ENCODE peak calls at places on chromosomes 11 and 22, in four cellular contexts. One of them, this sample, is unnamed.

GRCh38 chr22:42754658-42755057 is 34.0 kb upstream of the A4GALT start:
- DNase-seq in fibroblast of villous mesenchyme: no peak
- DNase-seq in type B pancreatic cell: no peak
- DNase-seq in renal cortical epithelial cell: no peak
- DNase-seq in this sample: peak

GRCh38 chr11:131079036-131079435 is 162.8 kb upstream of the SNX19 start:
- DNase-seq in fibroblast of villous mesenchyme: no peak
- DNase-seq in type B pancreatic cell: no peak
- DNase-seq in renal cortical epithelial cell: no peak
- DNase-seq in this sample: no peak

GRCh38 chr11:64743591-64744543 is at the start of gene RASGRP2:
- DNase-seq in fibroblast of villous mesenchyme: peak
- DNase-seq in type B pancreatic cell: no peak
- DNase-seq in renal cortical epithelial cell: no peak
- DNase-seq in this sample: no peak

GRCh38 chr11:110896358-110896757 is 184.1 kb upstream of the ARHGAP20 start:
- DNase-seq in fibroblast of villous mesenchyme: peak
- DNase-seq in type B pancreatic cell: no peak
- DNase-seq in renal cortical epithelial cell: peak
- DNase-seq in this sample: no peak

GRCh38 chr11:396948-397548 is 3.0 kb downstream of the PKP3 start:
- DNase-seq in fibroblast of villous mesenchyme: peak
- DNase-seq in type B pancreatic cell: no peak
- DNase-seq in renal cortical epithelial cell: peak
- DNase-seq in this sample: no peak

GRCh38 chr22:30610299-30610698 is 3.3 kb downstream of the TCN2 start:
- DNase-seq in fibroblast of villous mesenchyme: no peak
- DNase-seq in type B pancreatic cell: no peak
- DNase-seq in renal cortical epithelial cell: no peak
- DNase-seq in this sample: no peak

GRCh38 chr11:76044750-76045320 is 161.5 kb downstream of the WNT11 start:
- DNase-seq in fibroblast of villous mesenchyme: no peak
- DNase-seq in type B pancreatic cell: no peak
- DNase-seq in renal cortical epithelial cell: no peak
- DNase-seq in this sample: no peak

GRCh38 chr11:36376315-36376887 is 80.3 kb downstream of the PRR5L start:
- DNase-seq in fibroblast of villous mesenchyme: peak
- DNase-seq in type B pancreatic cell: no peak
- DNase-seq in renal cortical epithelial cell: no peak
- DNase-seq in this sample: peak

GRCh38 chr11:70496591-70497535 is 98.5 kb downstream of the CTTN start:
- DNase-seq in fibroblast of villous mesenchyme: no peak
- DNase-seq in type B pancreatic cell: no peak
- DNase-seq in renal cortical epithelial cell: no peak
- DNase-seq in this sample: no peak

GRCh38 chr11:61657566-61657965 is 22.6 kb upstream of the DAGLA start:
- DNase-seq in fibroblast of villous mesenchyme: no peak
- DNase-seq in type B pancreatic cell: no peak
- DNase-seq in renal cortical epithelial cell: peak
- DNase-seq in this sample: no peak

GRCh38 chr11:10688401-10688800 is 5.2 kb downstream of the IRAG1 start:
- DNase-seq in fibroblast of villous mesenchyme: no peak
- DNase-seq in type B pancreatic cell: no peak
- DNase-seq in renal cortical epithelial cell: peak
- DNase-seq in this sample: no peak

GRCh38 chr11:47973173-47973572 is 7.2 kb upstream of the PTPRJ start:
- DNase-seq in fibroblast of villous mesenchyme: no peak
- DNase-seq in type B pancreatic cell: no peak
- DNase-seq in renal cortical epithelial cell: no peak
- DNase-seq in this sample: no peak

GRCh38 chr11:10930224-10930960 is 72.5 kb upstream of the ZBED5 start:
- DNase-seq in fibroblast of villous mesenchyme: peak
- DNase-seq in type B pancreatic cell: no peak
- DNase-seq in renal cortical epithelial cell: no peak
- DNase-seq in this sample: no peak

GRCh38 chr11:124798991-124799383 is 1.2 kb downstream of the MSANTD2 start:
- DNase-seq in fibroblast of villous mesenchyme: peak
- DNase-seq in type B pancreatic cell: no peak
- DNase-seq in renal cortical epithelial cell: peak
- DNase-seq in this sample: no peak

GRCh38 chr11:19498986-19499669 is 213.5 kb upstream of the NAV2 start:
- DNase-seq in fibroblast of villous mesenchyme: peak
- DNase-seq in type B pancreatic cell: no peak
- DNase-seq in renal cortical epithelial cell: peak
- DNase-seq in this sample: no peak

GRCh38 chr22:36245805-36246356 is 6.6 kb upstream of the APOL2 start:
- DNase-seq in fibroblast of villous mesenchyme: no peak
- DNase-seq in type B pancreatic cell: no peak
- DNase-seq in renal cortical epithelial cell: no peak
- DNase-seq in this sample: no peak

GRCh38 chr11:82003671-82004148 is 730.0 kb downstream of the FAM181B start:
- DNase-seq in fibroblast of villous mesenchyme: peak
- DNase-seq in type B pancreatic cell: no peak
- DNase-seq in renal cortical epithelial cell: peak
- DNase-seq in this sample: peak

GRCh38 chr11:6354651-6355485 is 34.6 kb upstream of the CAVIN3 start:
- DNase-seq in fibroblast of villous mesenchyme: peak
- DNase-seq in type B pancreatic cell: no peak
- DNase-seq in renal cortical epithelial cell: peak
- DNase-seq in this sample: no peak

GRCh38 chr11:1920909-1921575 is 1.5 kb downstream of the TNNT3 start:
- DNase-seq in fibroblast of villous mesenchyme: no peak
- DNase-seq in type B pancreatic cell: no peak
- DNase-seq in renal cortical epithelial cell: no peak
- DNase-seq in this sample: no peak

GRCh38 chr11:76669901-76670474 is 559 bp downstream of the LRRC32 start:
- DNase-seq in fibroblast of villous mesenchyme: peak
- DNase-seq in type B pancreatic cell: no peak
- DNase-seq in renal cortical epithelial cell: peak
- DNase-seq in this sample: peak

GRCh38 chr11:10899542-10899830 is 41.6 kb upstream of the ZBED5 start:
- DNase-seq in fibroblast of villous mesenchyme: no peak
- DNase-seq in type B pancreatic cell: no peak
- DNase-seq in renal cortical epithelial cell: no peak
- DNase-seq in this sample: no peak

GRCh38 chr11:112237451-112237850 is 11.2 kb downstream of the PTS start:
- DNase-seq in fibroblast of villous mesenchyme: no peak
- DNase-seq in type B pancreatic cell: no peak
- DNase-seq in renal cortical epithelial cell: no peak
- DNase-seq in this sample: no peak

GRCh38 chr11:117614695-117615094 is 182.3 kb downstream of the DSCAML1 start:
- DNase-seq in fibroblast of villous mesenchyme: no peak
- DNase-seq in type B pancreatic cell: no peak
- DNase-seq in renal cortical epithelial cell: no peak
- DNase-seq in this sample: no peak

GRCh38 chr11:118098996-118099837 is 12.5 kb upstream of the SMIM35 start:
- DNase-seq in fibroblast of villous mesenchyme: no peak
- DNase-seq in type B pancreatic cell: no peak
- DNase-seq in renal cortical epithelial cell: no peak
- DNase-seq in this sample: no peak

GRCh38 chr11:12075822-12076821 is 34.3 kb upstream of the MICAL2 start:
- DNase-seq in fibroblast of villous mesenchyme: peak
- DNase-seq in type B pancreatic cell: no peak
- DNase-seq in renal cortical epithelial cell: peak
- DNase-seq in this sample: peak

GRCh38 chr11:118410055-118410745 is 8.8 kb downstream of the ATP5MG start:
- DNase-seq in fibroblast of villous mesenchyme: no peak
- DNase-seq in type B pancreatic cell: no peak
- DNase-seq in renal cortical epithelial cell: no peak
- DNase-seq in this sample: no peak

GRCh38 chr11:19905280-19905853 is 192.7 kb downstream of the NAV2 start:
- DNase-seq in fibroblast of villous mesenchyme: peak
- DNase-seq in type B pancreatic cell: no peak
- DNase-seq in renal cortical epithelial cell: peak
- DNase-seq in this sample: no peak

GRCh38 chr11:120652705-120653335 is 141.3 kb downstream of the GRIK4 start:
- DNase-seq in fibroblast of villous mesenchyme: peak
- DNase-seq in type B pancreatic cell: no peak
- DNase-seq in renal cortical epithelial cell: no peak
- DNase-seq in this sample: no peak

GRCh38 chr22:21945453-21946261 is 7.0 kb downstream of the PPM1F start:
- DNase-seq in fibroblast of villous mesenchyme: no peak
- DNase-seq in type B pancreatic cell: peak
- DNase-seq in renal cortical epithelial cell: no peak
- DNase-seq in this sample: no peak

GRCh38 chr11:36469881-36470802 is 39.9 kb downstream of the TRAF6 start:
- DNase-seq in fibroblast of villous mesenchyme: peak
- DNase-seq in type B pancreatic cell: no peak
- DNase-seq in renal cortical epithelial cell: peak
- DNase-seq in this sample: peak

GRCh38 chr11:19561011-19561410 is 151.6 kb upstream of the NAV2 start:
- DNase-seq in fibroblast of villous mesenchyme: no peak
- DNase-seq in type B pancreatic cell: no peak
- DNase-seq in renal cortical epithelial cell: peak
- DNase-seq in this sample: no peak

GRCh38 chr11:2940166-2940929 is 11.1 kb upstream of the PHLDA2 start:
- DNase-seq in fibroblast of villous mesenchyme: peak
- DNase-seq in type B pancreatic cell: no peak
- DNase-seq in renal cortical epithelial cell: peak
- DNase-seq in this sample: peak

GRCh38 chr11:45994421-45995341 is 72.2 kb downstream of the LARGE2 start:
- DNase-seq in fibroblast of villous mesenchyme: peak
- DNase-seq in type B pancreatic cell: no peak
- DNase-seq in renal cortical epithelial cell: peak
- DNase-seq in this sample: no peak

GRCh38 chr11:64827451-64827839 is 17.0 kb downstream of the CDC42BPG start:
- DNase-seq in fibroblast of villous mesenchyme: no peak
- DNase-seq in type B pancreatic cell: no peak
- DNase-seq in renal cortical epithelial cell: no peak
- DNase-seq in this sample: no peak

GRCh38 chr11:124890701-124891389 is 6.8 kb downstream of the ROBO4 start:
- DNase-seq in fibroblast of villous mesenchyme: no peak
- DNase-seq in type B pancreatic cell: no peak
- DNase-seq in renal cortical epithelial cell: no peak
- DNase-seq in this sample: no peak

GRCh38 chr11:134797411-134798089 is 385.5 kb upstream of the B3GAT1 start:
- DNase-seq in fibroblast of villous mesenchyme: no peak
- DNase-seq in type B pancreatic cell: no peak
- DNase-seq in renal cortical epithelial cell: no peak
- DNase-seq in this sample: no peak